ENCODE peak calls at places on chromosomes 11 and 22, in six cellular contexts. Z is K562, C is GM12878, D is A549, I is endothelial cell of umbilical vein, V is HepG2. R is an unnamed sample.

GRCh38 chr11:19459240-19459639 is 218.5 kb upstream of the E2F8 start:
- DNase-seq in Z (no peak), D (no peak), I (no peak), V (no peak), C (no peak), R (no peak)

GRCh38 chr11:44427432-44427831 is 117.5 kb upstream of the ALX4 start:
- DNase-seq in Z (peak; percentile 74), D (no peak), V (no peak), C (no peak), I (no peak), R (peak; percentile 52)

GRCh38 chr11:36002196-36002595 is 58.3 kb downstream of the LDLRAD3 start:
- DNase-seq in C (no peak), D (no peak), I (peak; percentile 75), V (no peak), Z (no peak), R (no peak)

GRCh38 chr11:108388576-108388975 is 78.8 kb downstream of the C11orf65 start:
- DNase-seq in V (no peak), C (no peak), D (no peak), I (no peak), Z (no peak), R (no peak)

GRCh38 chr11:114052160-114052559 is 7.4 kb upstream of the ZBTB16 start:
- DNase-seq in Z (no peak), D (no peak), I (no peak), V (no peak), C (no peak), R (no peak)

GRCh38 chr11:4643682-4644081 is at the start of gene OR51E1:
- DNase-seq in C (no peak), I (no peak), Z (no peak), V (no peak), D (no peak), R (no peak)

GRCh38 chr11:30501744-30502143 is 84.4 kb downstream of the MPPED2 start:
- DNase-seq in D (no peak), Z (no peak), V (no peak), C (no peak), I (no peak), R (no peak)

GRCh38 chr11:18491924-18492323 is 34.8 kb downstream of the TSG101 start:
- DNase-seq in D (no peak), Z (no peak), V (no peak), I (no peak), C (no peak), R (no peak)

GRCh38 chr11:57144531-57145320 is 37.0 kb upstream of the LRRC55 start:
- DNase-seq in I (no peak), Z (no peak), V (no peak), D (no peak), C (no peak), R (no peak)

GRCh38 chr11:118263694-118264567 is at the start of gene MPZL2:
- DNase-seq in C (no peak), D (no peak), V (peak; percentile 81), Z (no peak), I (peak; percentile 57), R (peak; percentile 8)
- TF ChIP-seq POLR2A in C (no peak), D (no peak), V (peak; percentile 73), Z (no peak), I (peak; percentile 68), R (no peak)

GRCh38 chr11:17407575-17407974 is 19.1 kb upstream of the KCNJ11 start:
- DNase-seq in D (no peak), I (no peak), V (no peak), C (no peak), Z (no peak), R (no peak)
- TF ChIP-seq CTCF in D (no peak), I (no peak), V (no peak), C (no peak), Z (no peak), R (no peak)

GRCh38 chr11:68145120-68145866 is 24.1 kb upstream of the CHKA start:
- DNase-seq in D (peak; percentile 29), C (no peak), V (peak; percentile 92), Z (no peak), I (no peak), R (no peak)

GRCh38 chr11:68141247-68142027 is 20.2 kb upstream of the CHKA start:
- DNase-seq in I (no peak), C (no peak), V (no peak), D (no peak), Z (no peak), R (no peak)

GRCh38 chr11:68142028-68142412 is 20.8 kb upstream of the CHKA start:
- DNase-seq in V (no peak), C (no peak), I (no peak), Z (no peak), D (no peak), R (peak; percentile 94)

GRCh38 chr11:68142441-68143309 is 21.5 kb upstream of the CHKA start:
- DNase-seq in D (no peak), V (no peak), C (no peak), I (no peak), Z (no peak), R (no peak)

DNA sequence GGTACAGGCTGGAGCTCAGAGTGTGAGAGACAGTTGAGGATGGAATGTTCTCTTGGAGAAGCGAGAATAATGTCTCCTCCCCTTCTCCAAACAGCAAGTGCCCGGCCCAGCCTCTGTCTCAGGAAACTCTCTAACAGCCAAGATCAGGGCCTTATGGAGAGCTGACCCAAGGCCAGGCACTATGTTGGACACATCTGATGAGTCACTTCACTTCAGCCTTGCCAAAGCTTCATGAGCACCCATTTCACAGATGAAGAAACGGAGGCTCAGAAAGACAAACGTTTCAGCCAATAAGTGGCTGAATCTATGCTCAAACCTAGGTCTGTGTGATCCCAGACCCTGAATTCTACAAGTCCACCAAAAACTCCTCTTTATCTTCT is 22.1 kb upstream of the CHKA start:
- DNase-seq in Z (no peak), C (no peak), D (no peak), I (no peak), V (no peak), R (no peak)
- TF ChIP-seq MYC in Z (no peak), C (no peak), D (no peak), I (no peak), V (no peak), R (no peak)

GRCh38 chr11:9304178-9304577 is 10.2 kb downstream of the TMEM41B start:
- DNase-seq in D (no peak), I (no peak), Z (no peak), V (no peak), C (no peak), R (no peak)
- TF ChIP-seq POLR2A in D (no peak), I (no peak), Z (no peak), V (no peak), C (no peak), R (no peak)

DNA sequence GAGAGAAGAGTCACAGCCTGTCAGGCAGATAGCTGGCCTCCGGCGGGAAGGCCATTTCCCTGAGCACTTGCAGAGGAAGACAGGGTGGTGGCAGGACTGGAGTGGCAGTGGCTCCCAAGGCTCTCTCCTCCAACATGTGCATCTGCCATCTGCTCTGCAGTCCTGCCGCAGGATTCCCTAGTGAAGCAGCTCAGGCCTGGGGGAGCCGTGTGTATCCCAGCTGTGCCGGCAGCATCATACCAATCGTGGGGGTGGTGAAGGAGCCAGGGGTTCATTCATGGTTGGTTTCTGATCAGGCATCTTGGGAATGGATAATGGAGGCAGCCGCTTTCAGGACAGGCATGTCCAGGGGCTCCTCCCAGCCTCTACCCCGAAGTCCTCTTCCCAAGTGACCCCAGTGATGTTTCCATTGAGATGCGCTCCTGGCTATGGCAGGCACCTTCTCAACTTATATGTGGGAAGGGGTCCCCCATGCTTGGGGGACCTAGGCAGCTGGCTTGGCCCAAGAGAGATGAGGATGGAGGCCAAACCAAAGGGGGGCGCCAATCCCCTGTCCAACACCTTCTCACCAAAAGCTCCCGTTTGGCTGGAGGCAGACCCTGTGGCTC is 6.1 kb downstream of the TAGLN start:
- DNase-seq in D (no peak), Z (no peak), V (no peak), C (no peak), I (no peak), R (no peak)
- TF ChIP-seq CTCF in D (no peak), Z (no peak), V (no peak), C (no peak), I (no peak), R (no peak)

DNA sequence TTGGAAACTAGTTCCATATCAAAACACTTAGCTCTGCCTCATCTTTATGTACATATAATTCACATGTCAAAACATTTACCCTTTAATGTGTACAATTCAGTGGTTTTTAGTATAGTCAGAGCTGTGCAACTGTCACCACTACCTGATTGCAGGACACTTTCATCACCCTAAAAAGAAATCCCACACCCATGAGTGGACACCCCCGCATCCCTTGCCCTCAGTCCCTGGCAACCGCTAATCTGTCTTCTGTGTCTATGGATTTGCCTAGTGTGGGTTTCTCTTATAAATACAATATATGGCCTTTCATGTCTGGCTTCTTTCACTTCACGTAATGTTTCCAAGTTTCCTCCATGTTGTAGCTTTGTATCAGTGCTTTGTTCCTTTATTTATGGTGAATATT is 8.6 kb upstream of the EMID1 start:
- DNase-seq in I (no peak), C (no peak), D (no peak), Z (no peak), V (no peak), R (no peak)
- TF ChIP-seq MYC in I (no peak), C (no peak), D (no peak), Z (no peak), V (no peak), R (no peak)

DNA sequence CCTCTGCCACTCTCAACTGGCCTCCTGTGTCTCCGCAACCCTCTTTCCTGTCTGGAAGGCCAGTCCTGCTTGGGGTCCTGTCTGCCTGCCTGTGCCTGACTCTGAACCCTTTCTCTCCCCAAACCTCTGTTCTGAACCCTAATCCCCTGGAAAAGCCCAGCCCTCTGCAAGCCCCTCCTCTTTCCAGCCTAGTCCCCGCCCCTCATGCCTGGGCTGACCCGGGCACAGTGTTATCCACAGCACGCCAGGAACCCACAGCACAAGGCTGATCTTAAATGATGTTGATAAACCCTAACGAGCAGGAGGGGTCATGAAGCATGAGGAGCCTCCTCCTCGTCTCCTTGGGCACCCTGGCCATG is at the start of gene IFITM10:
- DNase-seq in V (no peak), I (no peak), C (no peak), Z (peak; percentile 44), D (no peak), R (no peak)
- TF ChIP-seq POLR2A in V (peak; percentile 34), I (no peak), C (no peak), Z (peak; percentile 16), D (no peak), R (no peak)

R was measured in NB4.